ENCODE peak calls at places on chromosomes 12 and 14, in eight cellular contexts. B is mammary epithelial cell; X is stimulated activated CD8-positive, alpha-beta memory T cell treated with anti-CD3 and anti-CD28 coated beads, Interleukin-4, amount 100 ng/mL, for 48 hours; G is effector CD4-positive, alpha-beta T cell; J is testis; P is non-pigmented ciliary epithelial cell; S is CMK; Z is ELR. N is an unnamed sample.

GRCh38 chr14:49173765-49174373 is 412.3 kb downstream of the RPS29 start:
- DNase-seq in J (peak), S (peak), B (peak), X (peak), Z (peak), G (no peak), P (peak), N (peak)

GRCh38 chr12:42173961-42174521 is 29.4 kb upstream of the GXYLT1 start:
- DNase-seq in P (no peak), X (no peak), S (no peak), J (no peak), G (no peak), B (no peak), Z (no peak), N (no peak)

GRCh38 chr12:123243851-123244250 is 10.6 kb downstream of the MTRFR start:
- DNase-seq in S (no peak), J (no peak), G (no peak), P (no peak), B (no peak), X (no peak), Z (no peak), N (no peak)

GRCh38 chr14:61231810-61232209 is 49.3 kb downstream of the TMEM30B start:
- DNase-seq in Z (no peak), P (no peak), X (no peak), G (no peak), B (no peak), J (no peak), S (no peak), N (no peak)

GRCh38 chr12:69008510-69008909 is 75.5 kb upstream of the CPM start:
- DNase-seq in X (no peak), P (no peak), Z (peak), S (no peak), J (no peak), G (no peak), B (peak), N (no peak)

GRCh38 chr14:99729991-99730875 is 46.1 kb downstream of the CYP46A1 start:
- DNase-seq in P (no peak), S (no peak), G (peak), B (no peak), Z (peak), X (peak), J (peak), N (peak)

GRCh38 chr14:100674897-100675618 is 51.6 kb upstream of the DLK1 start:
- DNase-seq in P (no peak), S (no peak), B (no peak), G (no peak), Z (no peak), X (no peak), J (no peak), N (no peak)

GRCh38 chr14:32584079-32584478 is 255.0 kb downstream of the AKAP6 start:
- DNase-seq in S (no peak), J (no peak), G (no peak), Z (no peak), B (peak), P (no peak), X (no peak), N (no peak)

GRCh38 chr12:57842342-57843294 is 3.9 kb downstream of the CTDSP2 start:
- DNase-seq in X (no peak), S (no peak), B (no peak), Z (peak), P (no peak), G (peak), J (no peak), N (no peak)

GRCh38 chr14:61416587-61416986 is 95.2 kb downstream of the PRKCH start:
- DNase-seq in Z (no peak), S (no peak), J (no peak), G (no peak), X (no peak), B (no peak), P (no peak), N (no peak)

GRCh38 chr12:33006106-33006505 is 109.5 kb upstream of the PKP2 start:
- DNase-seq in J (no peak), S (no peak), Z (no peak), B (peak), X (no peak), P (no peak), G (no peak), N (no peak)

GRCh38 chr14:99258884-99259283 is 13.1 kb downstream of the BCL11B start:
- DNase-seq in Z (no peak), B (no peak), X (no peak), J (no peak), P (no peak), S (no peak), G (no peak), N (no peak)

GRCh38 chr14:89652352-89652751 is 235.3 kb upstream of the FOXN3 start:
- DNase-seq in X (no peak), G (no peak), B (no peak), J (no peak), S (no peak), P (no peak), Z (no peak), N (no peak)

GRCh38 chr12:81722004-81722403 is 37.1 kb downstream of the PPFIA2 start:
- DNase-seq in J (no peak), P (peak), Z (no peak), B (no peak), G (no peak), S (no peak), X (no peak), N (no peak)

GRCh38 chr14:66508846-66509621 is 1.1 kb downstream of the GPHN start:
- DNase-seq in P (no peak), S (no peak), G (peak), X (peak), J (peak), B (peak), Z (peak), N (peak)

GRCh38 chr12:64810831-64811230 is 13.6 kb upstream of the TBC1D30 start:
- DNase-seq in G (no peak), P (no peak), X (no peak), S (no peak), Z (no peak), J (no peak), B (no peak), N (no peak)

GRCh38 chr12:49983892-49984291 is 11.1 kb downstream of the AQP6 start:
- DNase-seq in Z (peak), S (no peak), J (no peak), X (no peak), B (peak), P (peak), G (no peak), N (no peak)

GRCh38 chr12:82182601-82183000 is 175.6 kb downstream of the CCDC59 start:
- DNase-seq in J (no peak), X (no peak), P (peak), B (peak), Z (peak), S (no peak), G (no peak), N (no peak)

GRCh38 chr14:90093942-90094595 is 32.3 kb downstream of the KCNK13 start:
- DNase-seq in Z (peak), P (peak), S (no peak), X (no peak), B (peak), J (no peak), G (no peak), N (no peak)

GRCh38 chr14:77889971-77890442 is 90.1 kb downstream of the ADCK1 start:
- DNase-seq in B (peak), J (no peak), Z (peak), P (peak), S (no peak), G (no peak), X (no peak), N (no peak)

GRCh38 chr12:122681814-122682213 is 21.3 kb downstream of the HCAR2 start:
- DNase-seq in P (no peak), S (no peak), G (no peak), Z (no peak), B (peak), X (no peak), J (no peak), N (no peak)

GRCh38 chr12:131766382-131767107 is 55.7 kb downstream of the SFSWAP start:
- DNase-seq in Z (no peak), B (no peak), J (no peak), S (no peak), G (no peak), P (no peak), X (no peak), N (no peak)

GRCh38 chr12:63362801-63363200 is 211.8 kb upstream of the AVPR1A start:
- DNase-seq in J (no peak), X (no peak), G (no peak), P (peak), S (no peak), B (peak), Z (peak), N (no peak)